ENCODE peak calls at places on chromosomes 13 and 19, in five cellular contexts. One of them, this sample, is unnamed.

GRCh38 chr13:48235100-48235813 is 2.3 kb downstream of the ITM2B start:
- DNase-seq in HepG2: no peak
- DNase-seq in H1: no peak
- DNase-seq in MM.1S: no peak
- DNase-seq in neural progenitor cell: peak
- DNase-seq in this sample: peak

GRCh38 chr13:31380728-31381127 is 181.0 kb downstream of the B3GLCT start:
- DNase-seq in HepG2: no peak
- DNase-seq in H1: no peak
- DNase-seq in MM.1S: no peak
- DNase-seq in neural progenitor cell: peak
- DNase-seq in this sample: no peak

GRCh38 chr19:8244442-8244841 is 35.3 kb downstream of the CERS4 start:
- DNase-seq in HepG2: no peak
- DNase-seq in H1: no peak
- DNase-seq in MM.1S: no peak
- DNase-seq in neural progenitor cell: no peak
- DNase-seq in this sample: no peak

GRCh38 chr19:3094638-3095374 is 644 bp downstream of the GNA11 start:
- DNase-seq in HepG2: no peak
- DNase-seq in H1: no peak
- DNase-seq in MM.1S: no peak
- DNase-seq in neural progenitor cell: peak
- DNase-seq in this sample: peak

GRCh38 chr19:6217752-6218403 is 61.9 kb downstream of the MLLT1 start:
- DNase-seq in HepG2: no peak
- DNase-seq in H1: no peak
- DNase-seq in MM.1S: no peak
- DNase-seq in neural progenitor cell: no peak
- DNase-seq in this sample: no peak

GRCh38 chr13:112079696-112080095 is 12.7 kb downstream of the SOX1 start:
- DNase-seq in HepG2: no peak
- DNase-seq in H1: no peak
- DNase-seq in MM.1S: no peak
- DNase-seq in neural progenitor cell: no peak
- DNase-seq in this sample: no peak

GRCh38 chr19:1418951-1419735 is 11.8 kb downstream of the DAZAP1 start:
- DNase-seq in HepG2: no peak
- DNase-seq in H1: no peak
- DNase-seq in MM.1S: no peak
- DNase-seq in neural progenitor cell: no peak
- DNase-seq in this sample: no peak

GRCh38 chr13:109009756-109010155 is 380.3 kb downstream of the MYO16 start:
- DNase-seq in HepG2: no peak
- DNase-seq in H1: no peak
- DNase-seq in MM.1S: no peak
- DNase-seq in neural progenitor cell: no peak
- DNase-seq in this sample: no peak

GRCh38 chr13:65054277-65054676 is 2175.9 kb downstream of the PCDH9 start:
- DNase-seq in HepG2: no peak
- DNase-seq in H1: no peak
- DNase-seq in MM.1S: no peak
- DNase-seq in neural progenitor cell: no peak
- DNase-seq in this sample: no peak

GRCh38 chr13:113045214-113046007 is 60.2 kb upstream of the F7 start:
- DNase-seq in HepG2: no peak
- DNase-seq in H1: no peak
- DNase-seq in MM.1S: no peak
- DNase-seq in neural progenitor cell: no peak
- DNase-seq in this sample: no peak

GRCh38 chr19:11115895-11116446 is 26.7 kb downstream of the LDLR start:
- DNase-seq in HepG2: no peak
- DNase-seq in H1: no peak
- DNase-seq in MM.1S: no peak
- DNase-seq in neural progenitor cell: no peak
- DNase-seq in this sample: no peak

GRCh38 chr13:95604534-95604915 is 40.0 kb downstream of the DZIP1 start:
- DNase-seq in HepG2: no peak
- DNase-seq in H1: no peak
- DNase-seq in MM.1S: no peak
- DNase-seq in neural progenitor cell: no peak
- DNase-seq in this sample: peak

GRCh38 chr19:18437481-18438330 is at the start of gene ISYNA1:
- DNase-seq in HepG2: peak
- DNase-seq in H1: peak
- DNase-seq in MM.1S: no peak
- DNase-seq in neural progenitor cell: peak
- DNase-seq in this sample: no peak
- H2AFZ ChIP-seq in HepG2: no peak
- H2AFZ ChIP-seq in H1: no peak
- H2AFZ ChIP-seq in MM.1S: peak
- H2AFZ ChIP-seq in neural progenitor cell: no peak
- H2AFZ ChIP-seq in this sample: peak

DNA sequence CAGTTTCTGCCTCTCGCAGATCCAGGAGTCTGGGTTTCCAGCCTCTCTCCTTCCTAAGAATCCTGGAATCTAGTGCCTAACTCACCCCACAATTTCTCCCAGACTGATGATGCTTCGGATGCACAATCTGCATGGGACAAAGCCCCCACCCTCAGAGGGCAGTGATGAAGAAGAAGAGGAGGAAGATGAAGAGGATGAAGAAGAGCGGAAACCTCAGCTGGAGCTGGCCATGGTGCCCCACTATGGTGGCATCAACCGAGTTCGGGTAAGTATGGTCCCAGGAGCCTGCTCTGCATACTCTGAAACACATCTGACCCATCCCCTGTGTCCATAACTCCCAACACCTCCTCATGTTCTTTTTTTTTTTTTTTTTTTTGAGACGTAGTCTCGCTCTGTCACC is 796 bp downstream of the GRWD1 start:
- DNase-seq in HepG2: no peak
- DNase-seq in H1: no peak
- DNase-seq in MM.1S: no peak
- DNase-seq in neural progenitor cell: no peak
- DNase-seq in this sample: no peak
- H3K9ac ChIP-seq in HepG2: peak
- H3K9ac ChIP-seq in H1: peak
- H3K9ac ChIP-seq in MM.1S: peak
- H3K9ac ChIP-seq in neural progenitor cell: peak
- H3K9ac ChIP-seq in this sample: peak

DNA sequence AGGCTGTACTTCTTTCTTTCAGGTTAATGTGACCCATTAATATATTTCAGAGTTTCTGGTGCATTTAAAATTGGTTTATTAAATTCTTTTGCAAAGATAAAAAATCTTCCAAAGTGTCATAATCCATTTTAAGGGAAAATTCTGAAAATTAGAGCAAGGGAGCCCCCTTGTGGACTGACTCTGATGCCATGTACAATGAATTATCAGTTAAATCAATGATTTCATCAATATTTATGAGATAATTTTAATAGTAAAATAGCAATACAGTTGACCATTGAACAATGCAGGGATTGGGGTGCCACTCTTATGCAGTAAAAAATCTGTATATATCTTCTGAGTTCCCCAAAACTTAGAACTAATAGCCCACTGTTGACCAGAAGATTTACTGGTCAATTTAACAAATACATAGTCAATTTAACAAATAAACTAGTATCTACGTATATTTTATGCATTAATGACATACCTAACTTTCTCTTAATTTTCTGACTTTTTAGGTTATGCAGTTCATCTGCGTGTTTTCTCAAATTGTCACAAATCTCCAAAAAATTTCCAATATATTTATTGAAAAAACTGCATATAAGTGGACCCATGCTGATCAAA is 479.1 kb upstream of the MIR17HG start:
- DNase-seq in HepG2: peak
- DNase-seq in H1: no peak
- DNase-seq in MM.1S: no peak
- DNase-seq in neural progenitor cell: peak
- DNase-seq in this sample: peak
- TF ChIP-seq CTCF in HepG2: peak
- TF ChIP-seq CTCF in H1: peak
- TF ChIP-seq CTCF in MM.1S: peak
- TF ChIP-seq CTCF in neural progenitor cell: peak
- TF ChIP-seq CTCF in this sample: peak

GRCh38 chr13:24662195-24663088 is 17.8 kb upstream of the ATP12A start:
- DNase-seq in HepG2: no peak
- DNase-seq in H1: no peak
- DNase-seq in MM.1S: no peak
- DNase-seq in neural progenitor cell: no peak
- DNase-seq in this sample: no peak

GRCh38 chr13:24663089-24663395 is 17.2 kb upstream of the ATP12A start:
- DNase-seq in HepG2: no peak
- DNase-seq in H1: no peak
- DNase-seq in MM.1S: no peak
- DNase-seq in neural progenitor cell: no peak
- DNase-seq in this sample: no peak

GRCh38 chr13:24660023-24660806 is 20.0 kb upstream of the ATP12A start:
- DNase-seq in HepG2: no peak
- DNase-seq in H1: no peak
- DNase-seq in MM.1S: no peak
- DNase-seq in neural progenitor cell: no peak
- DNase-seq in this sample: no peak

GRCh38 chr13:24661713-24662112 is 18.5 kb upstream of the ATP12A start:
- DNase-seq in HepG2: no peak
- DNase-seq in H1: no peak
- DNase-seq in MM.1S: no peak
- DNase-seq in neural progenitor cell: no peak
- DNase-seq in this sample: no peak

DNA sequence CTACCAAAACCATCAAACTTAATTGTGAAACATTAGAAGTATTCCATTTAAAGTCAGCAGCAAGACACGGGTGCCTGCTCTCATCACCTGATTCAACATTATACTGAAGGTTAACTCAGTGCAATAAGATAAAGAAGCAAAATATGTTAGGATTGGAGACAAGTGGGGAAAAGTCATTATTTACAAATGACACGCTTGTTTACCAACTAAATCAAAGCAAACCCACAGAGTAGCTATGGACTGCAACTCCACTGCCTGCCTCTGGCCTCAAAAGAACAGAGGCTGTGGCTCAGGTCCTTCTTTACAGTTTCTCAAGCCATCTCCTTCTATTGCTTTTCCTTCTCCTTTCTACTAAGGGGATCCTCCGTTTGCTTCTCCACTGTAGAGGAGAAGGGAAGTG is 21.0 kb upstream of the ATP12A start:
- DNase-seq in HepG2: no peak
- DNase-seq in H1: no peak
- DNase-seq in MM.1S: no peak
- DNase-seq in neural progenitor cell: no peak
- DNase-seq in this sample: no peak
- H2AFZ ChIP-seq in HepG2: no peak
- H2AFZ ChIP-seq in H1: no peak
- H2AFZ ChIP-seq in MM.1S: no peak
- H2AFZ ChIP-seq in neural progenitor cell: no peak
- H2AFZ ChIP-seq in this sample: no peak

This sample was measured in mammary epithelial cell.